ENCODE peak calls at places on chromosomes 12 and 14, in five cellular contexts. N, G, F, B and R are unnamed samples.

GRCh38 chr14:50399251-50400032 is 2.8 kb upstream of the CDKL1 start:
- DNase-seq in F (no peak), B (no peak), G (peak), N (no peak), R (peak)

GRCh38 chr14:100540141-100540925 is 46.9 kb downstream of the BEGAIN start:
- DNase-seq in G (peak), B (no peak), N (no peak), F (no peak), R (no peak)

GRCh38 chr14:63214417-63215196 is 10.4 kb downstream of the RHOJ start:
- DNase-seq in N (no peak), G (no peak), B (no peak), F (no peak), R (no peak)

GRCh38 chr14:102878970-102879460 is 43.4 kb upstream of the AMN start:
- DNase-seq in N (no peak), F (no peak), B (no peak), G (peak), R (no peak)

GRCh38 chr14:75699331-75699730 is 38.3 kb downstream of the TTLL5 start:
- DNase-seq in G (no peak), B (no peak), N (no peak), F (no peak), R (no peak)

GRCh38 chr12:122851820-122852219 is 16.6 kb downstream of the HIP1R start:
- DNase-seq in N (no peak), G (no peak), B (no peak), F (no peak), R (peak)

GRCh38 chr14:95526483-95527391 is 8.1 kb upstream of the GLRX5 start:
- DNase-seq in N (no peak), B (no peak), F (peak), G (no peak), R (no peak)

GRCh38 chr12:120110550-120111501 is 5.7 kb downstream of the RAB35 start:
- DNase-seq in G (no peak), F (peak), N (no peak), B (peak), R (no peak)

GRCh38 chr12:110179291-110179690 is 55.1 kb downstream of the IFT81 start:
- DNase-seq in G (no peak), F (no peak), N (no peak), B (no peak), R (peak)

GRCh38 chr14:23910876-23911210 is 42.7 kb upstream of the DHRS4 start:
- DNase-seq in G (no peak), B (no peak), F (no peak), N (no peak), R (no peak)

GRCh38 chr14:23910081-23910875 is 43.3 kb upstream of the DHRS4 start:
- DNase-seq in G (peak), N (no peak), F (no peak), B (no peak), R (peak)

GRCh38 chr14:23916038-23916437 is 37.5 kb upstream of the DHRS4 start:
- DNase-seq in N (no peak), F (no peak), B (no peak), G (no peak), R (no peak)

GRCh38 chr14:23916446-23916845 is 37.1 kb upstream of the DHRS4 start:
- DNase-seq in F (peak), N (no peak), B (no peak), G (no peak), R (no peak)

DNA sequence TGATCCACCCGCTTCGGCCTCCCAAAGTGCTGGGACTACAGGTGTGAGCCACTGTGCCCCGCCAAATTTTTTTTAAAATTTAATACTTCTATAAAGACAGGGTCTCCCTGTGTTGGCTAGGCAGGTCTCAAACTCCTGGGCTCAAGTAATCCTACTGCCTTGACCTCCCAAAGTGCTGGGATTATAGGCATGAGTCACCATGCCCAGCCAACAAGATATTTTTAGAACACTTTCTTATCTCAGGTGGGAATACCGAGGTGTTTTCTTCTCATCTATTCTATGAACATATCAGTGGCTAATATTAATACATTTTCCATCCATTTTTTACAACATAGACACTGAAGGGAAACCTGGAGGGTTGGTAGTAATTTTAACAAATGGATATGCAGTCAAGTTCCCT is 38.0 kb upstream of the DHRS4 start:
- DNase-seq in F (peak), G (no peak), N (no peak), B (no peak), R (no peak)
- H3K27ac ChIP-seq in F (peak), G (no peak), N (no peak), B (no peak), R (no peak)

GRCh38 chr12:11158885-11159444 is 12.0 kb upstream of the SMIM10L1 start:
- DNase-seq in G (no peak), F (no peak), B (no peak), N (no peak), R (no peak)
- H3K4me3 ChIP-seq in G (no peak), F (no peak), B (no peak), N (no peak), R (no peak)

GRCh38 chr14:37588667-37588955 is 6.4 kb downstream of the FOXA1 start:
- DNase-seq in G (no peak), N (no peak), B (no peak), F (no peak), R (no peak)

GRCh38 chr14:37588956-37589737 is 5.9 kb downstream of the FOXA1 start:
- DNase-seq in B (no peak), F (no peak), G (peak), N (no peak), R (no peak)

GRCh38 chr14:37586783-37587428 is 8.1 kb downstream of the FOXA1 start:
- DNase-seq in F (no peak), B (no peak), G (no peak), N (no peak), R (no peak)

GRCh38 chr14:37587438-37587837 is 7.6 kb downstream of the FOXA1 start:
- DNase-seq in N (no peak), F (no peak), G (no peak), B (no peak), R (no peak)

GRCh38 chr14:37587881-37588666 is 7.0 kb downstream of the FOXA1 start:
- DNase-seq in B (no peak), F (no peak), N (no peak), G (peak), R (no peak)
- H3K27ac ChIP-seq in B (peak), F (no peak), N (no peak), G (peak), R (no peak)

GRCh38 chr14:24436355-24437019 is 6.1 kb downstream of the SDR39U1 start:
- DNase-seq in B (no peak), N (no peak), F (no peak), G (peak), R (peak)
- H3K4me3 ChIP-seq in B (no peak), N (no peak), F (no peak), G (no peak), R (no peak)

GRCh38 chr12:9064201-9064814 is 51.4 kb downstream of the A2M start:
- DNase-seq in F (peak), G (peak), B (no peak), N (peak), R (peak)
- H3K27ac ChIP-seq in F (peak), G (peak), B (peak), N (peak), R (no peak)

DNA sequence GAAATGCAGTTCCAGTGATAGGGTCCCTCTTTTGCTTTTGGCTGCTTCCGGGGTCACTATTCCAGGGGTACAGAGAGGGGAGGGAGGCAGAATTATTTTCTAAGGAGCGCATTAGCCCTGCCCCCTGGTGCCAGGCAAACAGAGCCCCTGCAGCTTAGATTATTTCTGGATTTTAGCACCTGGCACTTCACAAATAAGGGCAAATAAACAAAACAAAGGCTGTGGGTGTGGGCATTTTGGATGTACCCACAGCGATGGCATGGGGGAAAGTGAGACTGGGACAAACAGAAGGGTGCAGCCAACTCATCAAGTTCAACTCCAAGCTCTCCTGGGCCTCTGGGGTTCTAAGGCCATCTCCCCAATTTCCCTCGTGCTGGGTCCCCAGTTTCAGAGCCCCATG is 20.3 kb downstream of the ASB2 start:
- DNase-seq in G (no peak), N (no peak), F (no peak), B (no peak), R (no peak)
- H3K4me3 ChIP-seq in G (no peak), N (no peak), F (no peak), B (no peak), R (no peak)